ENCODE peak calls at places on chromosomes 3 and 15, in five cellular contexts. One of them, this sample, is unnamed.

GRCh38 chr3:184443364-184443763 is 63.5 kb downstream of the CHRD start:
- DNase-seq in adrenal gland: no peak
- DNase-seq in breast epithelium: no peak
- DNase-seq in NB4: no peak
- DNase-seq in Peyer's patch: no peak
- DNase-seq in this sample: no peak

GRCh38 chr3:632571-633170 is 436.1 kb downstream of the CHL1 start:
- DNase-seq in NB4: peak; percentile 67
- DNase-seq in Peyer's patch: no peak
- DNase-seq in breast epithelium: no peak
- DNase-seq in adrenal gland: peak; percentile 16
- DNase-seq in this sample: peak; percentile 68

GRCh38 chr3:45125550-45126026 is 20.6 kb downstream of the CDCP1 start:
- DNase-seq in adrenal gland: no peak
- DNase-seq in Peyer's patch: peak; percentile 72
- DNase-seq in NB4: no peak
- DNase-seq in breast epithelium: no peak
- DNase-seq in this sample: no peak

GRCh38 chr3:55296035-55296434 is 191.1 kb downstream of the WNT5A start:
- DNase-seq in Peyer's patch: no peak
- DNase-seq in adrenal gland: no peak
- DNase-seq in NB4: no peak
- DNase-seq in breast epithelium: no peak
- DNase-seq in this sample: no peak

GRCh38 chr3:118577055-118577759 is 457.4 kb downstream of the IGSF11 start:
- DNase-seq in NB4: no peak
- DNase-seq in breast epithelium: no peak
- DNase-seq in Peyer's patch: no peak
- DNase-seq in adrenal gland: no peak
- DNase-seq in this sample: no peak

GRCh38 chr3:151362798-151363197 is 21.8 kb downstream of the P2RY12 start:
- DNase-seq in Peyer's patch: no peak
- DNase-seq in adrenal gland: no peak
- DNase-seq in breast epithelium: no peak
- DNase-seq in NB4: no peak
- DNase-seq in this sample: no peak

GRCh38 chr3:129603561-129603942 is 2.9 kb downstream of the PLXND1 start:
- DNase-seq in NB4: no peak
- DNase-seq in breast epithelium: no peak
- DNase-seq in Peyer's patch: no peak
- DNase-seq in adrenal gland: no peak
- DNase-seq in this sample: no peak

GRCh38 chr15:73927003-73927475 is 777 bp downstream of the LOXL1 start:
- DNase-seq in Peyer's patch: peak; percentile 69
- DNase-seq in breast epithelium: no peak
- DNase-seq in NB4: peak; percentile 57
- DNase-seq in adrenal gland: peak; percentile 50
- DNase-seq in this sample: no peak

GRCh38 chr3:19972056-19972455 is 25.2 kb downstream of the RAB5A start:
- DNase-seq in breast epithelium: no peak
- DNase-seq in NB4: no peak
- DNase-seq in adrenal gland: no peak
- DNase-seq in Peyer's patch: no peak
- DNase-seq in this sample: no peak

GRCh38 chr15:79213650-79214049 is 68.9 kb upstream of the ANKRD34C start:
- DNase-seq in breast epithelium: no peak
- DNase-seq in adrenal gland: no peak
- DNase-seq in NB4: no peak
- DNase-seq in Peyer's patch: no peak
- DNase-seq in this sample: no peak

GRCh38 chr3:8607285-8608040 is 37.1 kb downstream of the SSUH2 start:
- DNase-seq in Peyer's patch: no peak
- DNase-seq in breast epithelium: peak; percentile 62
- DNase-seq in NB4: peak; percentile 18
- DNase-seq in adrenal gland: peak; percentile 68
- DNase-seq in this sample: peak; percentile 11

GRCh38 chr15:70154440-70155347 is 57.0 kb upstream of the TLE3 start:
- DNase-seq in breast epithelium: no peak
- DNase-seq in adrenal gland: peak; percentile 70
- DNase-seq in Peyer's patch: peak; percentile 82
- DNase-seq in NB4: no peak
- DNase-seq in this sample: no peak

GRCh38 chr3:133884547-133885240 is 11.0 kb downstream of the RAB6B start:
- DNase-seq in breast epithelium: peak; percentile 9
- DNase-seq in NB4: no peak
- DNase-seq in adrenal gland: no peak
- DNase-seq in Peyer's patch: no peak
- DNase-seq in this sample: no peak
- TF ChIP-seq POLR2A in breast epithelium: no peak
- TF ChIP-seq POLR2A in NB4: no peak
- TF ChIP-seq POLR2A in adrenal gland: no peak
- TF ChIP-seq POLR2A in Peyer's patch: no peak
- TF ChIP-seq POLR2A in this sample: no peak

GRCh38 chr15:43794269-43795037 is 2.3 kb downstream of the SERF2 start:
- DNase-seq in Peyer's patch: no peak
- DNase-seq in adrenal gland: peak; percentile 51
- DNase-seq in NB4: no peak
- DNase-seq in breast epithelium: no peak
- DNase-seq in this sample: peak; percentile 27
- TF ChIP-seq POLR2A in Peyer's patch: no peak
- TF ChIP-seq POLR2A in adrenal gland: peak; percentile 58
- TF ChIP-seq POLR2A in NB4: no peak
- TF ChIP-seq POLR2A in breast epithelium: no peak
- TF ChIP-seq POLR2A in this sample: no peak

GRCh38 chr3:133479895-133480669 is 80.2 kb downstream of the BFSP2 start:
- DNase-seq in NB4: no peak
- DNase-seq in adrenal gland: no peak
- DNase-seq in breast epithelium: no peak
- DNase-seq in Peyer's patch: no peak
- DNase-seq in this sample: no peak
- TF ChIP-seq POLR2A in NB4: no peak
- TF ChIP-seq POLR2A in adrenal gland: no peak
- TF ChIP-seq POLR2A in breast epithelium: no peak
- TF ChIP-seq POLR2A in Peyer's patch: no peak
- TF ChIP-seq POLR2A in this sample: no peak

GRCh38 chr3:196431193-196432136 is 762 bp downstream of the UBXN7 start:
- DNase-seq in Peyer's patch: peak; percentile 60
- DNase-seq in breast epithelium: no peak
- DNase-seq in NB4: peak; percentile 63
- DNase-seq in adrenal gland: peak; percentile 37
- DNase-seq in this sample: peak; percentile 70

GRCh38 chr3:196432137-196432879 is at the start of gene UBXN7:
- DNase-seq in breast epithelium: peak; percentile 86
- DNase-seq in adrenal gland: peak; percentile 95
- DNase-seq in Peyer's patch: peak; percentile 97
- DNase-seq in NB4: peak; percentile 93
- DNase-seq in this sample: peak; percentile 98
- TF ChIP-seq POLR2A in breast epithelium: peak; percentile 48
- TF ChIP-seq POLR2A in adrenal gland: peak; percentile 89
- TF ChIP-seq POLR2A in Peyer's patch: peak; percentile 60
- TF ChIP-seq POLR2A in NB4: peak; percentile 66
- TF ChIP-seq POLR2A in this sample: peak; percentile 81

GRCh38 chr15:40323239-40323952 is at the start of gene INAFM2:
- DNase-seq in breast epithelium: peak; percentile 72
- DNase-seq in adrenal gland: peak; percentile 80
- DNase-seq in NB4: peak; percentile 98
- DNase-seq in Peyer's patch: peak; percentile 92
- DNase-seq in this sample: peak; percentile 94
- TF ChIP-seq POLR2A in breast epithelium: no peak
- TF ChIP-seq POLR2A in adrenal gland: peak; percentile 43
- TF ChIP-seq POLR2A in NB4: peak; percentile 69
- TF ChIP-seq POLR2A in Peyer's patch: no peak
- TF ChIP-seq POLR2A in this sample: peak; percentile 18

GRCh38 chr3:10115326-10116137 is at the start of gene BRK1:
- DNase-seq in adrenal gland: peak; percentile 95
- DNase-seq in NB4: peak; percentile 97
- DNase-seq in breast epithelium: peak; percentile 94
- DNase-seq in Peyer's patch: peak; percentile 93
- DNase-seq in this sample: peak; percentile 97
- TF ChIP-seq POLR2A in adrenal gland: peak; percentile 91
- TF ChIP-seq POLR2A in NB4: peak; percentile 97
- TF ChIP-seq POLR2A in breast epithelium: peak; percentile 73
- TF ChIP-seq POLR2A in Peyer's patch: peak; percentile 96
- TF ChIP-seq POLR2A in this sample: peak; percentile 96

GRCh38 chr3:172448661-172449467 is 608 bp upstream of the GHSR start:
- DNase-seq in NB4: no peak
- DNase-seq in breast epithelium: no peak
- DNase-seq in Peyer's patch: no peak
- DNase-seq in adrenal gland: no peak
- DNase-seq in this sample: no peak
- TF ChIP-seq POLR2A in NB4: no peak
- TF ChIP-seq POLR2A in breast epithelium: no peak
- TF ChIP-seq POLR2A in Peyer's patch: no peak
- TF ChIP-seq POLR2A in adrenal gland: no peak
- TF ChIP-seq POLR2A in this sample: no peak

This sample was measured in erythroblast.